ENCODE peak calls at places on chromosomes 2 and 18, in five cellular contexts. One of them, this sample, is unnamed.
A peak's percentile ranks its signal among the peaks of the same experiment; 100 is the strongest.

GRCh38 chr2:239790721-239791120 is 234.4 kb downstream of the NDUFA10 start:
- DNase-seq in mammary epithelial cell: no peak
- DNase-seq in kidney: no peak
- DNase-seq in uterus: no peak
- DNase-seq in A549: no peak
- DNase-seq in this sample: no peak

GRCh38 chr2:85914916-85915315 is 26.1 kb upstream of the ST3GAL5 start:
- DNase-seq in kidney: no peak
- DNase-seq in A549: no peak
- DNase-seq in mammary epithelial cell: no peak
- DNase-seq in uterus: no peak
- DNase-seq in this sample: no peak

GRCh38 chr2:235856151-235856819 is 311.9 kb downstream of the GBX2 start:
- DNase-seq in mammary epithelial cell: no peak
- DNase-seq in A549: no peak
- DNase-seq in uterus: no peak
- DNase-seq in kidney: no peak
- DNase-seq in this sample: no peak

GRCh38 chr2:189504238-189504637 is 63.0 kb downstream of the WDR75 start:
- DNase-seq in uterus: no peak
- DNase-seq in mammary epithelial cell: no peak
- DNase-seq in A549: no peak
- DNase-seq in kidney: no peak
- DNase-seq in this sample: no peak

GRCh38 chr2:120854766-120855530 is 119.3 kb downstream of the GLI2 start:
- DNase-seq in kidney: no peak
- DNase-seq in A549: no peak
- DNase-seq in mammary epithelial cell: no peak
- DNase-seq in uterus: no peak
- DNase-seq in this sample: peak; percentile 9

GRCh38 chr18:30787410-30787809 is 255.1 kb downstream of the DSC3 start:
- DNase-seq in mammary epithelial cell: no peak
- DNase-seq in uterus: no peak
- DNase-seq in kidney: no peak
- DNase-seq in A549: no peak
- DNase-seq in this sample: no peak

GRCh38 chr18:2096581-2096980 is 474.7 kb downstream of the METTL4 start:
- DNase-seq in uterus: no peak
- DNase-seq in kidney: no peak
- DNase-seq in mammary epithelial cell: peak; percentile 39
- DNase-seq in A549: no peak
- DNase-seq in this sample: no peak

GRCh38 chr18:75115514-75115913 is 93.4 kb downstream of the PTGR3 start:
- DNase-seq in A549: no peak
- DNase-seq in mammary epithelial cell: no peak
- DNase-seq in uterus: no peak
- DNase-seq in kidney: no peak
- DNase-seq in this sample: no peak

GRCh38 chr18:9506046-9506792 is 30.9 kb downstream of the RALBP1 start:
- DNase-seq in A549: no peak
- DNase-seq in kidney: no peak
- DNase-seq in mammary epithelial cell: no peak
- DNase-seq in uterus: no peak
- DNase-seq in this sample: no peak

GRCh38 chr2:196980498-196980897 is 54.0 kb upstream of the PGAP1 start:
- DNase-seq in A549: no peak
- DNase-seq in mammary epithelial cell: no peak
- DNase-seq in kidney: no peak
- DNase-seq in uterus: no peak
- DNase-seq in this sample: no peak

GRCh38 chr2:218622606-218623238 is 15.0 kb downstream of the PLCD4 start:
- DNase-seq in kidney: no peak
- DNase-seq in mammary epithelial cell: no peak
- DNase-seq in A549: no peak
- DNase-seq in uterus: no peak
- DNase-seq in this sample: no peak

GRCh38 chr2:190533968-190534309 is 583 bp downstream of the NEMP2 start:
- DNase-seq in kidney: no peak
- DNase-seq in mammary epithelial cell: peak; percentile 41
- DNase-seq in uterus: no peak
- DNase-seq in A549: no peak
- DNase-seq in this sample: no peak

GRCh38 chr2:159497256-159497655 is 119.1 kb downstream of the BAZ2B start:
- DNase-seq in uterus: no peak
- DNase-seq in mammary epithelial cell: peak; percentile 84
- DNase-seq in A549: peak; percentile 82
- DNase-seq in kidney: no peak
- DNase-seq in this sample: no peak

GRCh38 chr2:39913648-39914456 is 134.8 kb upstream of the THUMPD2 start:
- DNase-seq in mammary epithelial cell: peak; percentile 58
- DNase-seq in uterus: no peak
- DNase-seq in kidney: no peak
- DNase-seq in A549: peak; percentile 73
- DNase-seq in this sample: no peak

GRCh38 chr18:12960846-12961397 is 13.1 kb downstream of the SEH1L start:
- DNase-seq in mammary epithelial cell: no peak
- DNase-seq in kidney: no peak
- DNase-seq in A549: no peak
- DNase-seq in uterus: no peak
- DNase-seq in this sample: no peak

GRCh38 chr2:1650474-1650872 is 93.8 kb downstream of the PXDN start:
- DNase-seq in kidney: no peak
- DNase-seq in uterus: no peak
- DNase-seq in A549: no peak
- DNase-seq in mammary epithelial cell: no peak
- DNase-seq in this sample: no peak

GRCh38 chr2:241659150-241659739 is 21.8 kb downstream of the ATG4B start:
- DNase-seq in uterus: peak; percentile 59
- DNase-seq in mammary epithelial cell: peak; percentile 44
- DNase-seq in kidney: peak; percentile 71
- DNase-seq in A549: peak; percentile 82
- DNase-seq in this sample: no peak

GRCh38 chr2:178205853-178206516 is 11.7 kb downstream of the OSBPL6 start:
- DNase-seq in mammary epithelial cell: peak; percentile 64
- DNase-seq in kidney: no peak
- DNase-seq in A549: no peak
- DNase-seq in uterus: no peak
- DNase-seq in this sample: no peak

GRCh38 chr2:14232212-14232611 is 400.3 kb upstream of the LRATD1 start:
- DNase-seq in kidney: no peak
- DNase-seq in uterus: no peak
- DNase-seq in A549: no peak
- DNase-seq in mammary epithelial cell: no peak
- DNase-seq in this sample: no peak

GRCh38 chr2:19859565-19859964 is 42.2 kb downstream of the TTC32 start:
- DNase-seq in A549: no peak
- DNase-seq in kidney: no peak
- DNase-seq in mammary epithelial cell: no peak
- DNase-seq in uterus: no peak
- DNase-seq in this sample: no peak

GRCh38 chr2:119702203-119702917 is 23.4 kb downstream of the TMEM177 start:
- DNase-seq in uterus: no peak
- DNase-seq in A549: no peak
- DNase-seq in kidney: no peak
- DNase-seq in mammary epithelial cell: no peak
- DNase-seq in this sample: no peak

GRCh38 chr2:152577611-152578010 is 139.7 kb downstream of the PRPF40A start:
- DNase-seq in mammary epithelial cell: no peak
- DNase-seq in uterus: no peak
- DNase-seq in kidney: no peak
- DNase-seq in A549: no peak
- DNase-seq in this sample: no peak

GRCh38 chr2:55995206-55995605 is 71.6 kb upstream of the EFEMP1 start:
- DNase-seq in mammary epithelial cell: no peak
- DNase-seq in uterus: no peak
- DNase-seq in A549: no peak
- DNase-seq in kidney: no peak
- DNase-seq in this sample: no peak

GRCh38 chr2:121291251-121291580 is 6.2 kb upstream of the TFCP2L1 start:
- DNase-seq in uterus: no peak
- DNase-seq in mammary epithelial cell: no peak
- DNase-seq in A549: no peak
- DNase-seq in kidney: no peak
- DNase-seq in this sample: no peak

GRCh38 chr2:158460632-158461297 is 4.0 kb downstream of the PKP4 start:
- DNase-seq in uterus: no peak
- DNase-seq in kidney: no peak
- DNase-seq in A549: no peak
- DNase-seq in mammary epithelial cell: peak; percentile 38
- DNase-seq in this sample: no peak

GRCh38 chr2:10246370-10246769 is 56.3 kb upstream of the HPCAL1 start:
- DNase-seq in mammary epithelial cell: no peak
- DNase-seq in A549: no peak
- DNase-seq in uterus: no peak
- DNase-seq in kidney: peak; percentile 27
- DNase-seq in this sample: no peak

GRCh38 chr2:219644801-219645480 is 17.5 kb downstream of the SLC4A3 start:
- DNase-seq in mammary epithelial cell: no peak
- DNase-seq in uterus: no peak
- DNase-seq in A549: no peak
- DNase-seq in kidney: peak; percentile 84
- DNase-seq in this sample: no peak

GRCh38 chr2:237022533-237022932 is 63.2 kb upstream of the COPS8 start:
- DNase-seq in uterus: no peak
- DNase-seq in mammary epithelial cell: no peak
- DNase-seq in A549: no peak
- DNase-seq in kidney: no peak
- DNase-seq in this sample: no peak

GRCh38 chr2:67234443-67234842 is 162.7 kb upstream of the ETAA1 start:
- DNase-seq in mammary epithelial cell: peak; percentile 17
- DNase-seq in kidney: no peak
- DNase-seq in A549: peak; percentile 22
- DNase-seq in uterus: peak; percentile 21
- DNase-seq in this sample: no peak

GRCh38 chr2:55771612-55772011 is 78.0 kb upstream of the PNPT1 start:
- DNase-seq in uterus: no peak
- DNase-seq in kidney: no peak
- DNase-seq in A549: peak; percentile 53
- DNase-seq in mammary epithelial cell: peak; percentile 35
- DNase-seq in this sample: no peak

GRCh38 chr2:227036527-227036926 is 127.5 kb downstream of the COL4A4 start:
- DNase-seq in mammary epithelial cell: no peak
- DNase-seq in kidney: no peak
- DNase-seq in uterus: no peak
- DNase-seq in A549: no peak
- DNase-seq in this sample: no peak

GRCh38 chr18:7575465-7576026 is 8.4 kb downstream of the PTPRM start:
- DNase-seq in A549: peak; percentile 12
- DNase-seq in uterus: no peak
- DNase-seq in kidney: no peak
- DNase-seq in mammary epithelial cell: peak; percentile 44
- DNase-seq in this sample: no peak

GRCh38 chr2:143948710-143949109 is 571.2 kb downstream of the ZEB2 start:
- DNase-seq in kidney: no peak
- DNase-seq in mammary epithelial cell: peak; percentile 17
- DNase-seq in A549: no peak
- DNase-seq in uterus: no peak
- DNase-seq in this sample: no peak
- H3K4me1 ChIP-seq in kidney: no peaks in the 10 kb centered on the region
- H3K4me1 ChIP-seq in mammary epithelial cell: no peaks in the 10 kb centered on the region
- H3K4me1 ChIP-seq in A549: peaks cover 9% of the 10 kb centered on the region
- H3K4me1 ChIP-seq in uterus: no peaks in the 10 kb centered on the region
- H3K4me1 ChIP-seq in this sample: peaks cover 2% of the 10 kb centered on the region

DNA sequence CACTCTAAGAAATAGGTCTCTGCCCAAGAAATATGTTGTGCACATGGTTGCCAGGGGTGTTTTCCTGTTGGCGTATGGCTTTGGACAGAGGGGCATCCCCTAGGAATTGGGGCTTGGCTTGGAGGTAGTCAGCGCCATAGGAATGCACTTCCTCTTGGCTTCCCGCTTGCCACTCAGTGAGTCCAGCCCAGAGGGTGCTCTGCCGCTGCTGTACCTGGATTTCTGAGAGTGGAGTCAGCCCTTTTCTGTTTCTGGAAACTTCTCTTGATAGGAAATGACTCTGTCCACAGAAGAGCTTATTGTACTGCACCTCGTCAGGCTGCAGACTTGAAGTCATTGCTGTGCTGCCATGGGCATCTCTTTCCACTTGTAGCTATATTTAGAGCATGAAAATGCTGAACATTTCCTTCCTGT is 116.7 kb upstream of the MGAT5 start:
- DNase-seq in uterus: no peak
- DNase-seq in A549: no peak
- DNase-seq in kidney: no peak
- DNase-seq in mammary epithelial cell: no peak
- DNase-seq in this sample: peak; percentile 84
- H3K4me3 ChIP-seq in uterus: no peak overlapping the region
- H3K4me3 ChIP-seq in A549: no peak overlapping the region
- H3K4me3 ChIP-seq in kidney: peak overlapping the region; percentile 33
- H3K4me3 ChIP-seq in mammary epithelial cell: no peak overlapping the region
- H3K4me3 ChIP-seq in this sample: no peak overlapping the region

DNA sequence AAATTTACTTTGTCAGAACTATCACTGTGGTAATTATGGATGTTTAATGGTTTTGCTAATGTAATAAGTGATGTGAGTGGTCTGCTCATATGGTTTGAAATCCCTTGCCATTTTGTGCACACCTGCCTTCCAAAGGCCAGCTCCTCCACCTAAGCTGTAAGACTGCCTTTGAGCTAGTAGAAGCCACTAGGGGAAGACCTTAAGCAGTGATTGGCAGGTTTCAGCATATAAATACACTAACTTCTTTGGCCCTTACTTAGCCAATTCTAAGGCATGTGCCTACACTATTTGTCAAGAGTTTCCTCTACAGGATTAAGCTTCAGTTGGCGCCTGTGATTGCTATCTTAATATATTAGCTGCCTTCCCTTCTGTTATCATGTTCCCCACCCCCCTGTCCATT is 141.0 kb downstream of the MBD5 start:
- DNase-seq in uterus: no peak
- DNase-seq in A549: no peak
- DNase-seq in mammary epithelial cell: no peak
- DNase-seq in kidney: no peak
- DNase-seq in this sample: no peak
- TF ChIP-seq CTCF in uterus: no peak
- TF ChIP-seq CTCF in A549: no peak
- TF ChIP-seq CTCF in mammary epithelial cell: no peak
- TF ChIP-seq CTCF in kidney: no peak
- TF ChIP-seq CTCF in this sample: no peak

DNA sequence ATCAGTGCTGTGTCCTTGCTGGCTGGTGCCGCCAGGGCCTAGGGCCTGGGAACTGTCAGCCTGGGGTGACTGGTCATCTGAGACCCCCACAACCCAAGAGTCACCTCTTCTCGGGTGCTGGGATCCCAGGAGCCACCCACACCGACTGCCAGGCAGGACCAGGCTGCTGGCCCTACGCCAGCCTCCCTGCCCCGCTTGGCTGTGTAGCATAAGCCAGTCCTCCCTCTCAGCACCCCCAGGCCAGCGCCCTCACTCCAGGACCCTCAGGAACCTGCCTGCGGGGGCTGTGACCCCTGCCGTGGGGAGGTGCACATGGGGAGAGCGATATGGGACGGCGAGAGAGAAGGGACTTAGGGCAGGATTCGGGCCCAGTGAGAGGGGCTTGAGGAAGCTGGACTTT is 9.5 kb downstream of the ARHGEF4 start:
- DNase-seq in A549: no peak
- DNase-seq in kidney: peak; percentile 51
- DNase-seq in uterus: no peak
- DNase-seq in mammary epithelial cell: no peak
- DNase-seq in this sample: no peak
- H3K4me1 ChIP-seq in A549: no peaks in the 10 kb centered on the region
- H3K4me1 ChIP-seq in kidney: no peaks in the 10 kb centered on the region
- H3K4me1 ChIP-seq in uterus: no peaks in the 10 kb centered on the region
- H3K4me1 ChIP-seq in mammary epithelial cell: peaks cover 25% of the 10 kb centered on the region
- H3K4me1 ChIP-seq in this sample: peaks cover 19% of the 10 kb centered on the region

GRCh38 chr2:36626756-36627155 is 28.8 kb upstream of the FEZ2 start:
- DNase-seq in A549: no peak
- DNase-seq in uterus: no peak
- DNase-seq in kidney: no peak
- DNase-seq in mammary epithelial cell: no peak
- DNase-seq in this sample: no peak
- H3K4me3 ChIP-seq in A549: no peak overlapping the region
- H3K4me3 ChIP-seq in uterus: no peak overlapping the region
- H3K4me3 ChIP-seq in kidney: no peak overlapping the region
- H3K4me3 ChIP-seq in mammary epithelial cell: no peak overlapping the region
- H3K4me3 ChIP-seq in this sample: no peak overlapping the region

This sample was measured in RWPE2.